ENCODE peak calls at places on chromosomes 11 and 22, in four cellular contexts. W, J, N and V are unnamed samples.

GRCh38 chr11:126140106-126140931 is 71.1 kb downstream of the RPUSD4 start:
- DNase-seq in N (no peak), J (no peak), W (no peak), V (no peak)

GRCh38 chr11:78831571-78831970 is 256.9 kb upstream of the NARS2 start:
- DNase-seq in N (no peak), J (no peak), W (no peak), V (no peak)

GRCh38 chr11:123390146-123390545 is 39.9 kb upstream of the GRAMD1B start:
- DNase-seq in W (no peak), N (no peak), J (no peak), V (no peak)

GRCh38 chr11:62264004-62264403 is 6.0 kb upstream of the SCGB2A2 start:
- DNase-seq in W (no peak), J (no peak), N (no peak), V (no peak)

GRCh38 chr22:42317691-42318547 is 47.5 kb upstream of the TCF20 start:
- DNase-seq in W (no peak), N (no peak), J (no peak), V (no peak)

GRCh38 chr11:34150494-34151151 is 45.2 kb downstream of the NAT10 start:
- DNase-seq in J (no peak), W (no peak), N (no peak), V (no peak)

GRCh38 chr22:41713004-41713403 is 13.7 kb downstream of the MEI1 start:
- DNase-seq in W (no peak), J (no peak), N (no peak), V (no peak)

GRCh38 chr11:20235164-20235563 is 74.9 kb upstream of the DBX1 start:
- DNase-seq in W (no peak), J (no peak), N (no peak), V (no peak)

GRCh38 chr11:118164885-118165284 is 11.6 kb downstream of the SCN2B start:
- DNase-seq in W (no peak), N (no peak), J (no peak), V (no peak)

GRCh38 chr22:42180349-42180842 is 49.8 kb upstream of the CYP2D6 start:
- DNase-seq in N (no peak), W (peak), J (peak), V (peak)

GRCh38 chr22:28381427-28382167 is 298.0 kb downstream of the TTC28 start:
- DNase-seq in N (no peak), J (no peak), W (no peak), V (no peak)

GRCh38 chr11:69249086-69249640 is 44.8 kb upstream of the MYEOV start:
- DNase-seq in W (no peak), N (no peak), J (no peak), V (no peak)

GRCh38 chr11:86488553-86488952 is 113.9 kb downstream of the CCDC81 start:
- DNase-seq in J (no peak), W (no peak), N (no peak), V (no peak)

GRCh38 chr11:17445240-17445795 is 31.3 kb downstream of the ABCC8 start:
- DNase-seq in W (no peak), N (no peak), J (no peak), V (no peak)

GRCh38 chr11:3834349-3835099 is 6.2 kb downstream of the RHOG start:
- DNase-seq in W (no peak), N (no peak), J (no peak), V (peak)

GRCh38 chr11:47932544-47932943 is 47.8 kb upstream of the PTPRJ start:
- DNase-seq in N (no peak), J (no peak), W (no peak), V (no peak)

GRCh38 chr11:95156916-95157568 is 67.4 kb downstream of the ENDOD1 start:
- DNase-seq in W (no peak), J (no peak), N (no peak), V (no peak)

GRCh38 chr22:39243443-39244072 is 1.2 kb downstream of the PDGFB start:
- DNase-seq in J (no peak), W (peak), N (no peak), V (no peak)

GRCh38 chr22:27154717-27155116 is 497.3 kb downstream of the MIAT start:
- DNase-seq in N (no peak), W (no peak), J (no peak), V (no peak)

GRCh38 chr22:46681010-46681409 is 57.0 kb downstream of the CERK start:
- DNase-seq in J (no peak), N (no peak), W (no peak), V (peak)

GRCh38 chr22:22692707-22693530 is 48.5 kb downstream of the GGTLC2 start:
- DNase-seq in W (peak), J (peak), N (peak), V (peak)

GRCh38 chr11:69215784-69216415 is 60.2 kb downstream of the SMIM38 start:
- DNase-seq in N (no peak), W (no peak), J (peak), V (no peak)

GRCh38 chr11:95147364-95147905 is 57.8 kb downstream of the ENDOD1 start:
- DNase-seq in W (no peak), N (peak), J (no peak), V (peak)

GRCh38 chr22:21606775-21607174 is 23.0 kb downstream of the YDJC start:
- DNase-seq in W (no peak), N (no peak), J (no peak), V (no peak)

GRCh38 chr22:37358386-37358785 is 68.9 kb downstream of the ELFN2 start:
- DNase-seq in W (no peak), J (no peak), N (no peak), V (no peak)

GRCh38 chr11:64608636-64609035 is 17.6 kb downstream of the SLC22A12 start:
- DNase-seq in N (no peak), J (no peak), W (no peak), V (no peak)

GRCh38 chr11:15590131-15590530 is 475.4 kb downstream of the INSC start:
- DNase-seq in J (no peak), W (no peak), N (no peak), V (no peak)